ENCODE peak calls at places on chromosomes 12 and 14, in four cellular contexts. M is stimulated activated CD4-positive, alpha-beta T cell treated with anti-CD3 and anti-CD28 coated beads, Interleukin-1b, Interleukin-23, amount 100 ng/mL, for 48 hours; P is lower lobe of right lung; R is NCI-H1694. C is an unnamed sample.

GRCh38 chr14:100212476-100213333 is 26.2 kb upstream of the YY1 start:
- DNase-seq in M (no peak), P (no peak), R (no peak), C (no peak)

GRCh38 chr14:100193417-100194357 is 34.2 kb upstream of the DEGS2 start:
- DNase-seq in R (no peak), M (peak; percentile 17), P (no peak), C (no peak)

GRCh38 chr14:56224179-56224578 is 106.0 kb downstream of the PELI2 start:
- DNase-seq in M (no peak), P (no peak), R (no peak), C (no peak)

GRCh38 chr12:59719701-59720100 is 123.9 kb downstream of the SLC16A7 start:
- DNase-seq in R (no peak), M (no peak), P (no peak), C (no peak)

GRCh38 chr12:89645434-89645833 is 63.2 kb downstream of the ATP2B1 start:
- DNase-seq in P (no peak), R (no peak), M (no peak), C (no peak)

GRCh38 chr12:2551097-2551496 is 243.7 kb upstream of the FKBP4 start:
- DNase-seq in M (no peak), R (no peak), P (no peak), C (no peak)

GRCh38 chr14:50397461-50398196 is 948 bp upstream of the CDKL1 start:
- DNase-seq in P (no peak), R (peak; percentile 41), M (no peak), C (no peak)

GRCh38 chr14:28515571-28515970 is 251.0 kb upstream of the FOXG1 start:
- DNase-seq in R (no peak), M (no peak), P (no peak), C (no peak)

GRCh38 chr14:72699852-72700257 is 194.0 kb downstream of the DPF3 start:
- DNase-seq in M (no peak), R (no peak), P (peak; percentile 63), C (no peak)

GRCh38 chr14:100819453-100819828 is 6.5 kb upstream of the MEG3 start:
- DNase-seq in M (no peak), P (no peak), R (no peak), C (no peak)

GRCh38 chr14:92512807-92513203 is 776 bp upstream of the RIN3 start:
- DNase-seq in P (no peak), R (no peak), M (no peak), C (no peak)

GRCh38 chr12:4164591-4165558 is 108.7 kb upstream of the CCND2 start:
- DNase-seq in P (peak; percentile 50), M (peak; percentile 72), R (no peak), C (no peak)

GRCh38 chr14:30656190-30656632 is 34.1 kb downstream of the SCFD1 start:
- DNase-seq in P (no peak), R (peak; percentile 5), M (no peak), C (peak; percentile 15)

GRCh38 chr14:55454264-55455151 is 14.1 kb upstream of the TBPL2 start:
- DNase-seq in P (no peak), M (no peak), R (peak; percentile 91), C (peak; percentile 98)

GRCh38 chr12:117092511-117092780 is 6.8 kb downstream of the TESC start:
- DNase-seq in R (no peak), P (no peak), M (no peak), C (no peak)

GRCh38 chr14:26872930-26873470 is 275.2 kb upstream of the NOVA1 start:
- DNase-seq in M (no peak), R (peak; percentile 25), P (no peak), C (no peak)